ENCODE peak calls at places on chromosomes 12 and 14, in eight cellular contexts. S is SJCRH30; T is cardiac fibroblast; X is lower lobe of right lung; C is mesothelial cell of epicardium; B is CD4-positive, CD25-positive, alpha-beta regulatory T cell; H is T-helper 17 cell; A is stimulated activated CD8-positive, alpha-beta memory T cell treated with anti-CD3 and anti-CD28 coated beads, Interleukin-12 subunit alpha, Interleukin-12 subunit beta, amount 100 ng/mL, for 4 hours. P is an unnamed sample.

GRCh38 chr12:79547044-79547734 is 143.6 kb downstream of the PAWR start:
- DNase-seq in S (peak), T (peak), X (no peak), C (no peak), B (no peak), H (no peak), A (no peak), P (no peak)

GRCh38 chr12:28132398-28132797 is 57.9 kb upstream of the CCDC91 start:
- DNase-seq in S (no peak), T (no peak), X (no peak), C (no peak), B (no peak), H (no peak), A (no peak), P (no peak)

GRCh38 chr12:131912526-131913274 is 16.4 kb upstream of the PUS1 start:
- DNase-seq in S (no peak), T (peak), X (no peak), C (no peak), B (no peak), H (no peak), A (no peak), P (no peak)

GRCh38 chr12:22415342-22416309 is 81.1 kb upstream of the ST8SIA1 start:
- DNase-seq in S (no peak), T (no peak), X (no peak), C (no peak), B (no peak), H (no peak), A (no peak), P (no peak)

GRCh38 chr14:91919814-91920213 is 27.7 kb downstream of the FBLN5 start:
- DNase-seq in S (no peak), T (peak), X (no peak), C (no peak), B (no peak), H (no peak), A (no peak), P (no peak)

GRCh38 chr12:54358620-54358944 is 5.7 kb downstream of the GPR84 start:
- DNase-seq in S (no peak), T (peak), X (no peak), C (no peak), B (no peak), H (no peak), A (no peak), P (no peak)

GRCh38 chr12:31507966-31508365 is 83.0 kb downstream of the DENND5B start:
- DNase-seq in S (no peak), T (peak), X (no peak), C (no peak), B (no peak), H (no peak), A (no peak), P (no peak)

GRCh38 chr14:89855961-89856360 is 98.6 kb downstream of the EFCAB11 start:
- DNase-seq in S (no peak), T (peak), X (no peak), C (no peak), B (no peak), H (no peak), A (no peak), P (no peak)

GRCh38 chr14:37482428-37482827 is 112.6 kb downstream of the FOXA1 start:
- DNase-seq in S (no peak), T (no peak), X (no peak), C (no peak), B (no peak), H (no peak), A (no peak), P (no peak)

GRCh38 chr12:65699251-65699650 is 125.0 kb upstream of the HMGA2 start:
- DNase-seq in S (no peak), T (peak), X (no peak), C (no peak), B (no peak), H (no peak), A (no peak), P (no peak)

GRCh38 chr14:61126083-61126962 is 145.3 kb downstream of the SLC38A6 start:
- DNase-seq in S (peak), T (peak), X (no peak), C (no peak), B (no peak), H (no peak), A (no peak), P (no peak)

P was measured in effector memory CD4-positive, alpha-beta T cell.